ENCODE peak calls at places on chromosomes 11 and 22, in eight cellular contexts. H is endothelial cell of umbilical vein, L is psoas muscle, M is H1, P is SJCRH30, V is choroid plexus epithelial cell, S is H7, J is NT2/D1. X is an unnamed sample.

GRCh38 chr11:111911563-111912401 is at the start of gene CRYAB:
- DNase-seq in H (no peak), L (peak; percentile 93), M (no peak), P (peak; percentile 28), V (peak; percentile 69), S (peak; percentile 48), J (no peak), X (peak; percentile 27)

GRCh38 chr11:3222003-3222855 is 3.6 kb upstream of the MRGPRG start:
- DNase-seq in H (no peak), L (no peak), M (no peak), P (no peak), V (no peak), S (peak; percentile 49), J (no peak), X (no peak)

GRCh38 chr22:30314918-30315317 is 11.8 kb downstream of the TBC1D10A start:
- DNase-seq in H (no peak), L (no peak), M (no peak), P (no peak), V (peak; percentile 45), S (no peak), J (no peak), X (no peak)

GRCh38 chr11:19628018-19628417 is 84.6 kb upstream of the NAV2 start:
- DNase-seq in H (peak; percentile 52), L (peak; percentile 85), M (no peak), P (no peak), V (no peak), S (no peak), J (no peak), X (no peak)

GRCh38 chr11:79092791-79093313 is 348.0 kb downstream of the TENM4 start:
- DNase-seq in H (peak; percentile 26), L (peak; percentile 23), M (no peak), P (peak; percentile 26), V (peak; percentile 91), S (no peak), J (no peak), X (peak; percentile 95)

GRCh38 chr22:32564170-32565001 is 89.8 kb downstream of the FBXO7 start:
- DNase-seq in H (no peak), L (peak; percentile 50), M (no peak), P (no peak), V (peak; percentile 49), S (no peak), J (no peak), X (no peak)

GRCh38 chr11:74634537-74634936 is 42.2 kb downstream of the POLD3 start:
- DNase-seq in H (peak; percentile 23), L (no peak), M (no peak), P (peak; percentile 16), V (peak; percentile 75), S (peak; percentile 11), J (peak; percentile 16), X (peak; percentile 37)

GRCh38 chr11:78038697-78039313 is 15.7 kb upstream of the KCTD14 start:
- DNase-seq in H (peak; percentile 26), L (no peak), M (no peak), P (peak; percentile 97), V (no peak), S (no peak), J (no peak), X (no peak)

GRCh38 chr22:39205344-39206021 is 39.3 kb downstream of the PDGFB start:
- DNase-seq in H (peak; percentile 57), L (no peak), M (no peak), P (peak; percentile 24), V (peak; percentile 62), S (no peak), J (no peak), X (no peak)

GRCh38 chr11:68950268-68950667 is 30.5 kb downstream of the MRGPRD start:
- DNase-seq in H (peak; percentile 19), L (no peak), M (no peak), P (peak; percentile 25), V (peak; percentile 47), S (peak; percentile 91), J (peak; percentile 39), X (no peak)

GRCh38 chr11:119739975-119740374 is 11.0 kb upstream of the NECTIN1 start:
- DNase-seq in H (no peak), L (no peak), M (no peak), P (no peak), V (no peak), S (no peak), J (no peak), X (no peak)

GRCh38 chr11:13963949-13964770 is 1.6 kb downstream of the SPON1 start:
- DNase-seq in H (no peak), L (no peak), M (peak; percentile 78), P (no peak), V (no peak), S (peak; percentile 79), J (no peak), X (no peak)

GRCh38 chr11:5596611-5597201 is at the start of gene TRIM6:
- DNase-seq in H (peak; percentile 42), L (peak; percentile 55), M (peak; percentile 65), P (no peak), V (peak; percentile 59), S (peak; percentile 70), J (peak; percentile 46), X (no peak)
- H3K4me3 ChIP-seq in H (peak within 1 kb of the TSS; percentile 49), L (peak within 1 kb of the TSS; percentile 54), M (peak within 1 kb of the TSS; percentile 90), P (no peak within 1 kb of the TSS), V (peak within 1 kb of the TSS; percentile 57), S (peak within 1 kb of the TSS; percentile 54), J (peak within 1 kb of the TSS; percentile 76), X (peak within 1 kb of the TSS; percentile 48)

GRCh38 chr22:37240240-37240940 is 3.7 kb downstream of the RAC2 start:
- DNase-seq in H (no peak), L (no peak), M (no peak), P (no peak), V (no peak), S (peak; percentile 20), J (no peak), X (no peak)
- H3K4me3 ChIP-seq in H (no peak overlapping the region), L (no peak overlapping the region), M (no peak overlapping the region), P (no peak overlapping the region), V (no peak overlapping the region), S (no peak overlapping the region), J (no peak overlapping the region), X (no peak overlapping the region)

DNA sequence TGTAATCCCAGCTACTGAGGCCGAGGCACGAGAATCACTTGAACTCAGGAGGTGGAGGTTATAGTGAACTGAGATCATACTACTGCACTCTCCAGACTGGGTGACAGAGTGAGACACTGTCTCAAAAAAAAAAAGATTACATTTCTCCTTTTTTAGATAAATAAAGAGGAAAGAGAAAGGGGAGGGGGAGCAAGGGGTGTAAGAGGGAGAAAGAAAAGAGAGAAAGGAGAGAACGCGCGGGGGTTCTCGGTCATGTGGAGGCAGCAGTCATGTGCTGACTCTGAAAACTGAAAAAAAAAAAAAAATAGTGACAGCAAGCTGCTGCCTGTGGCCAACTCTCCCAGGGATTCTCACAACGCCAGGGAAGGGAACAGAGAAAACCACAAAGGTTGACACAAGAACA is 14.3 kb downstream of the SCGB1A1 start:
- DNase-seq in H (no peak), L (no peak), M (no peak), P (no peak), V (no peak), S (no peak), J (no peak), X (no peak)
- H3K4me3 ChIP-seq in H (no peak overlapping the region), L (no peak overlapping the region), M (no peak overlapping the region), P (no peak overlapping the region), V (no peak overlapping the region), S (no peak overlapping the region), J (no peak overlapping the region), X (no peak overlapping the region)

GRCh38 chr22:46043339-46043738 is 66.4 kb upstream of the WNT7B start:
- DNase-seq in H (no peak), L (no peak), M (no peak), P (no peak), V (no peak), S (no peak), J (no peak), X (no peak)

GRCh38 chr22:46039531-46039930 is 62.6 kb upstream of the WNT7B start:
- DNase-seq in H (no peak), L (no peak), M (no peak), P (no peak), V (no peak), S (no peak), J (no peak), X (no peak)

GRCh38 chr22:46040471-46041465 is 63.8 kb upstream of the WNT7B start:
- DNase-seq in H (no peak), L (no peak), M (no peak), P (no peak), V (no peak), S (peak; percentile 48), J (no peak), X (no peak)

GRCh38 chr22:46042786-46043185 is 65.8 kb upstream of the WNT7B start:
- DNase-seq in H (no peak), L (no peak), M (no peak), P (no peak), V (no peak), S (no peak), J (no peak), X (no peak)

DNA sequence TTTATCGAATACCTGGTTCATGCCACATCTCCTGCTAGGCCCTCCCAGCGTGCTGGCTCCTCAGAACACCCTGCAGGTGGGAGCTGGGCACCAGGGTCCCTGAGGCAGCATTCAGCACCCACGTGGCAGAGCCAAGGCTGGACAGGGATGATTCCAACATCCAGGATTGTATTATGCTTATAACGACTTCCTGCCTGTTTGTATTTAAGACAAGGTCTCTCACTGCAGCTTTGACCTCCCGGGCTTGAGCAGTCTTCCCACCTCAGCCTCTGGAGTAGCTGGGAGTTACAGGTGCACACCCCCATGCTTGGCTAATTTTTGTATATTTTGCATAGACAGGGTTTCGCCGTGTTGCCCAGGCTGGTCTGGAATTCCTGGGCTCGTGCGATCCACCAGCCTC is 64.7 kb upstream of the WNT7B start:
- DNase-seq in H (no peak), L (no peak), M (no peak), P (no peak), V (no peak), S (peak; percentile 8), J (no peak), X (no peak)
- H3K4me3 ChIP-seq in H (no peak overlapping the region), L (peak overlapping the region; percentile 42), M (no peak overlapping the region), P (no peak overlapping the region), V (no peak overlapping the region), S (no peak overlapping the region), J (no peak overlapping the region), X (no peak overlapping the region)

X was measured in astrocyte of the cerebellum.